ENCODE peak calls at places on chromosome 4, in six cellular contexts. D is activated naive CD8-positive, alpha-beta T cell treated with anti-CD3 and anti-CD28 coated beads, Interleukin-2, amount 50 U/mL, for 24 hours; T is effector memory CD8-positive, alpha-beta T cell; B is stimulated activated naive B cell treated with anti-CD40 and anti-IgM and Interleukin-4, amounts not matched to agents 10 μg/mL and 1 μg/mL and 100 μg/mL, for 72 hours; E is activated T-helper 1 cell treated with Interleukin-2 at 50 U/mL for 16 hours; L is NCI-H524 treated with DMSO at 0.1 percent for 48 hours. W is an unnamed sample.

GRCh38 chr4:187547281-187547680 is 448.3 kb upstream of the ZFP42 start:
- DNase-seq in D (no peak), T (no peak), B (no peak), E (no peak), L (no peak), W (no peak)

GRCh38 chr4:38099908-38100407 is 139.8 kb downstream of the PTTG2 start:
- DNase-seq in D (no peak), T (no peak), B (no peak), E (no peak), L (no peak), W (no peak)

GRCh38 chr4:155399974-155400697 is 23.4 kb upstream of the MAP9 start:
- DNase-seq in D (no peak), T (no peak), B (no peak), E (no peak), L (no peak), W (no peak)

GRCh38 chr4:181968371-181968770 is 274.8 kb upstream of the TENM3 start:
- DNase-seq in D (no peak), T (no peak), B (no peak), E (no peak), L (no peak), W (no peak)

GRCh38 chr4:82398263-82398662 is 24.5 kb upstream of the HNRNPD start:
- DNase-seq in D (no peak), T (no peak), B (no peak), E (no peak), L (no peak), W (no peak)

GRCh38 chr4:185396724-185397402 is at the start of gene ANKRD37:
- DNase-seq in D (no peak), T (no peak), B (no peak), E (no peak), L (no peak), W (no peak)

GRCh38 chr4:4185528-4185927 is 41.2 kb downstream of the OTOP1 start:
- DNase-seq in D (no peak), T (no peak), B (no peak), E (no peak), L (no peak), W (no peak)

GRCh38 chr4:151811403-151811802 is 50.6 kb upstream of the GATB start:
- DNase-seq in D (no peak), T (no peak), B (no peak), E (no peak), L (no peak), W (no peak)

GRCh38 chr4:99473131-99473530 is 37.7 kb upstream of the C4orf17 start:
- DNase-seq in D (no peak), T (no peak), B (no peak), E (no peak), L (no peak), W (no peak)

GRCh38 chr4:98584265-98584664 is 74.1 kb downstream of the TSPAN5 start:
- DNase-seq in D (no peak), T (no peak), B (no peak), E (no peak), L (no peak), W (no peak)

GRCh38 chr4:7753931-7754465 is 185.7 kb downstream of the AFAP1 start:
- DNase-seq in D (no peak), T (no peak), B (no peak), E (no peak), L (no peak), W (no peak)

GRCh38 chr4:137274404-137274803 is 257.9 kb downstream of the PCDH18 start:
- DNase-seq in D (no peak), T (no peak), B (no peak), E (no peak), L (no peak), W (no peak)

GRCh38 chr4:159242427-159242826 is 139.5 kb downstream of the RAPGEF2 start:
- DNase-seq in D (no peak), T (no peak), B (no peak), E (no peak), L (no peak), W (no peak)

GRCh38 chr4:149754526-149754925 is 61.1 kb downstream of the IQCM start:
- DNase-seq in D (no peak), T (no peak), B (no peak), E (no peak), L (no peak), W (no peak)

GRCh38 chr4:97412331-97412730 is 730.9 kb downstream of the STPG2 start:
- DNase-seq in D (no peak), T (no peak), B (no peak), E (no peak), L (no peak), W (no peak)

GRCh38 chr4:48339642-48340041 is 1.7 kb upstream of the SLAIN2 start:
- DNase-seq in D (no peak), T (no peak), B (no peak), E (no peak), L (no peak), W (no peak)

GRCh38 chr4:180527993-180528392 is 1715.2 kb upstream of the TENM3 start:
- DNase-seq in D (no peak), T (no peak), B (no peak), E (no peak), L (no peak), W (no peak)